ENCODE peak calls at places on chromosomes 11 and 22, in five cellular contexts. U is GM12865, I is B cell, S is neural crest cell, D is A549. V is an unnamed sample.

GRCh38 chr22:39940757-39941305 is 19.4 kb upstream of the TMA7B start:
- DNase-seq in D (no peak), I (peak; percentile 41), U (peak; percentile 38), S (no peak), V (peak; percentile 41)

GRCh38 chr22:33438273-33438672 is 380.1 kb upstream of the SYN3 start:
- DNase-seq in S (no peak), D (peak; percentile 54), U (peak; percentile 27), I (no peak), V (no peak)

GRCh38 chr11:22775248-22775647 is 54.4 kb downstream of the SVIP start:
- DNase-seq in D (no peak), I (no peak), S (no peak), U (no peak), V (no peak)

GRCh38 chr11:45457649-45458048 is 171.5 kb upstream of the SYT13 start:
- DNase-seq in S (no peak), U (no peak), D (no peak), I (no peak), V (no peak)

GRCh38 chr11:8459711-8460399 is 134.2 kb downstream of the STK33 start:
- DNase-seq in D (no peak), U (no peak), S (no peak), I (no peak), V (no peak)

GRCh38 chr22:36036167-36036624 is 7.6 kb upstream of the RBFOX2 start:
- DNase-seq in I (no peak), U (no peak), S (no peak), D (no peak), V (no peak)

GRCh38 chr22:26395926-26396325 is 33.1 kb upstream of the ASPHD2 start:
- DNase-seq in I (no peak), S (no peak), D (no peak), U (no peak), V (no peak)

GRCh38 chr22:43228330-43228729 is 41.4 kb upstream of the TTLL12 start:
- DNase-seq in D (peak; percentile 35), I (no peak), U (peak; percentile 31), S (peak; percentile 65), V (peak; percentile 57)

GRCh38 chr11:65445604-65446445 is 23.2 kb downstream of the NEAT1 start:
- DNase-seq in U (peak; percentile 24), D (no peak), I (peak; percentile 9), S (no peak), V (no peak)

GRCh38 chr11:114176321-114176720 is 116.8 kb downstream of the ZBTB16 start:
- DNase-seq in S (no peak), U (no peak), D (no peak), I (no peak), V (no peak)

GRCh38 chr11:77195071-77195705 is 67.1 kb downstream of the MYO7A start:
- DNase-seq in I (no peak), D (no peak), U (no peak), S (no peak), V (no peak)

GRCh38 chr11:124977006-124977405 is 23.0 kb downstream of the CCDC15 start:
- DNase-seq in I (no peak), D (no peak), U (no peak), S (no peak), V (no peak)

GRCh38 chr11:107721207-107721606 is 9.4 kb upstream of the SLN start:
- DNase-seq in U (no peak), D (no peak), I (no peak), S (no peak), V (no peak)

GRCh38 chr11:9150501-9150900 is 59.1 kb upstream of the SCUBE2 start:
- DNase-seq in S (no peak), I (no peak), D (no peak), U (no peak), V (no peak)

GRCh38 chr11:35893796-35894475 is 49.9 kb upstream of the LDLRAD3 start:
- DNase-seq in D (no peak), S (no peak), I (no peak), U (no peak), V (no peak)

GRCh38 chr11:58524232-58525036 is 16.5 kb upstream of the OR5B21 start:
- DNase-seq in S (peak; percentile 46), I (peak; percentile 38), U (peak; percentile 77), D (peak; percentile 71), V (peak; percentile 35)

GRCh38 chr22:24400037-24400725 is 27.2 kb upstream of the ADORA2A start:
- DNase-seq in D (no peak), S (no peak), I (no peak), U (peak; percentile 58), V (peak; percentile 32)

GRCh38 chr11:6568191-6568918 is 35.1 kb downstream of the RRP8 start:
- DNase-seq in U (no peak), D (no peak), S (peak; percentile 1), I (no peak), V (no peak)

GRCh38 chr11:10413268-10413667 is 41.8 kb upstream of the AMPD3 start:
- DNase-seq in S (no peak), D (no peak), I (peak; percentile 27), U (peak; percentile 72), V (no peak)

GRCh38 chr11:61092280-61092766 is 10.0 kb upstream of the CD5 start:
- DNase-seq in U (peak; percentile 65), D (no peak), S (no peak), I (no peak), V (peak; percentile 81)

GRCh38 chr11:33696411-33696810 is 4.2 kb downstream of the C11orf91 start:
- DNase-seq in S (no peak), I (no peak), U (peak; percentile 40), D (no peak), V (no peak)

GRCh38 chr11:3095712-3096361 is 38.6 kb upstream of the CARS1 start:
- DNase-seq in D (peak; percentile 28), I (no peak), S (no peak), U (no peak), V (peak; percentile 6)

GRCh38 chr22:50269573-50270301 is 443 bp downstream of the MAPK11 start:
- DNase-seq in I (peak; percentile 84), S (no peak), D (no peak), U (peak; percentile 67), V (peak; percentile 82)

GRCh38 chr22:50268655-50269113 is 1.5 kb downstream of the MAPK11 start:
- DNase-seq in D (no peak), S (no peak), I (no peak), U (no peak), V (no peak)

GRCh38 chr22:50270302-50271010 is at the start of gene MAPK11:
- DNase-seq in S (peak; percentile 67), D (no peak), I (peak; percentile 92), U (peak; percentile 77), V (peak; percentile 85)

GRCh38 chr22:50266994-50267393 is 3.2 kb downstream of the MAPK11 start:
- DNase-seq in I (no peak), S (no peak), U (no peak), D (no peak), V (no peak)

GRCh38 chr22:50267591-50268390 is 2.4 kb downstream of the MAPK11 start:
- DNase-seq in S (no peak), U (peak; percentile 59), I (peak; percentile 88), D (no peak), V (peak; percentile 77)
- TF ChIP-seq CTCF in S (peak; percentile 39), U (peak; percentile 27), I (no peak), D (no peak), V (peak; percentile 31)

DNA sequence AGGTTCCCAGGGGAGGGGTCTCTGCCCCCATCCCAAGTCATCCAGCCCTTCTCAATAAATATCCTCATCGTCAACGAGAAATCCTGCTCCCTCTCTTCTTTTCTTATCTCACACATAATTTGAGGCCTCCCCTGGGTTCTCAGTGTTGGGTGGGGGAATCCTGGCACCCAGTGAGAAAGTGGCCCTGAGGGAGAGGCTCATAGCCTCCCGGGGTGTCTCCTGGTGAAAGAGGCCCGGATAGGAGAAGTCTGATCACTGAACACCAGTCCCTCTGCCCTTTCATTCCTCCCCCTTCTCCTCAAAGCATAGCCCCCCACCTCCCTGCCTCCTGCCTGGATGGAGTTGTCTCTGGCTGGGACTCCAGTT is 35.3 kb downstream of the IGLL5 start:
- DNase-seq in I (no peak), D (no peak), S (no peak), U (no peak), V (no peak)
- TF ChIP-seq CTCF in I (no peak), D (no peak), S (no peak), U (no peak), V (no peak)

GRCh38 chr11:131666617-131667016 is 296.2 kb downstream of the NTM start:
- DNase-seq in S (no peak), D (no peak), U (no peak), I (no peak), V (no peak)

GRCh38 chr11:131667566-131667965 is 297.2 kb downstream of the NTM start:
- DNase-seq in U (no peak), D (no peak), I (no peak), S (no peak), V (no peak)

GRCh38 chr11:131671320-131671719 is 300.9 kb downstream of the NTM start:
- DNase-seq in U (no peak), D (no peak), S (no peak), I (no peak), V (no peak)

GRCh38 chr11:131670876-131671275 is 300.5 kb downstream of the NTM start:
- DNase-seq in S (no peak), U (no peak), D (no peak), I (no peak), V (no peak)

DNA sequence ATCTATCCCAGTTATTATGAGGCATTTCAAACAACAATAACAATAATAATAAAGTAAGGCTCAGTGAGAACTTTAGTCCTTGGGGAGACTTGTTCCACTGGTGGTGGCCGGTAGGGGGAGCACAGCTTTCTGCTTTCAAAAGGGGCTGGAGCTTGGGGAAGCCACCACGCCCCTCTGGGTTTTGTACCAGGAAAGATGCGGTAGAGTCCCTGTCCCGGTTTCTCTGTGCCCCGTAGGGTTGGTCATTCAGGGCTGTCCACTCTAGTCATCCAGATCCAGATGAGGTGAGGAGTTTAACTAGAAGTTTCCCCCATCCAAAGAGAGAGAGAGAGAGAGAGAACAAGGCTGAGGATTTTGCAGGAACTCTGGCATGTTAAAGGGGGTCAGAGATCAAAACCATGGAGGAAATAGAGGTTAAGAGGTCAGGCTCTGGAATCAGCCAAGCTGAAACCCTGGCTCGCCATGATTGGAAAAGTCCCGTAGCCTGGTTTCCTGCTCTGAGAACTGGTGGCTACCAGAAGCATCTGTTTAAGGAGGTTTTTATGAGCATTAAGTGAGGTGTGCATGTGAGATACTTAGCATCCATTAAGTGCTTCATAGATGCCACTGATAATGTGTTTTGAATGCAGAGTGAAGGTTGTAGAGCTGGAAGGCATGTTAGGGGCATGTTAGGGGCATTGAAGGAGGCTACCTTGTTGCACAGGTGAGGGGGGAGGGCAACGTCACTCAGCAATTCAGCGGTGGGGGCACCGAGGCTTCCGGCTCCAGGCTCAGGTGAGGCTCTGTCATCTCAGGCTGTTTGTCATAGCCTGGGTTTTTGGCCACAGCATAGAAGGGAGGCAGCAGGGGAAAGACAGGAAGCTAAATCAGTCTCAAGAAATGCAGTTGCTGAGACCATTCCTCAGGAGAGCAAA is 298.7 kb downstream of the NTM start:
- DNase-seq in I (peak; percentile 46), D (peak; percentile 49), S (peak; percentile 77), U (peak; percentile 56), V (peak; percentile 74)
- TF ChIP-seq CTCF in I (peak; percentile 63), D (peak; percentile 22), S (peak; percentile 77), U (peak; percentile 85), V (peak; percentile 52)

GRCh38 chr22:46388647-46389046 is 53.1 kb downstream of the TRMU start:
- DNase-seq in S (no peak), D (no peak), I (no peak), U (no peak), V (no peak)

GRCh38 chr22:46387748-46388147 is 52.2 kb downstream of the TRMU start:
- DNase-seq in D (no peak), U (no peak), I (no peak), S (no peak), V (no peak)

GRCh38 chr22:46382524-46382923 is 47.0 kb downstream of the TRMU start:
- DNase-seq in D (no peak), I (no peak), S (no peak), U (no peak), V (no peak)

GRCh38 chr22:46389081-46389480 is 53.6 kb downstream of the TRMU start:
- DNase-seq in S (no peak), D (no peak), I (no peak), U (no peak), V (no peak)

GRCh38 chr22:46386312-46386711 is 50.8 kb downstream of the TRMU start:
- DNase-seq in U (no peak), D (no peak), I (no peak), S (no peak), V (no peak)
- TF ChIP-seq CTCF in U (no peak), D (no peak), I (no peak), S (peak; percentile 26), V (no peak)